ENCODE peak calls at places on chromosomes 1 and 21, in ten cellular contexts. K is Panc1; O is H4; T is left lung; W is LoVo; A is GM12865; G is uterus; X is stimulated activated CD4-positive, alpha-beta T cell treated with anti-CD3 and anti-CD28 coated beads, Interleukin-1b, Interleukin-23, amount 100 ng/mL, for 24 hours; Z is EL; D is NCI-H460. M is an unnamed sample.
A peak's percentile ranks its signal among the peaks of the same experiment; 100 is the strongest.

GRCh38 chr1:65525297-65526048 is 105.0 kb downstream of the LEPR start:
- DNase-seq in A (no peak), W (no peak), K (no peak), G (peak; percentile 15), O (no peak), D (no peak), Z (no peak), X (peak; percentile 1), T (peak; percentile 80), M (no peak)

GRCh38 chr1:109790735-109791494 is 27.2 kb upstream of the EPS8L3 start:
- DNase-seq in K (no peak), A (peak; percentile 79), W (no peak), D (no peak), Z (peak; percentile 36), T (peak; percentile 88), O (peak; percentile 71), G (peak; percentile 27), X (peak; percentile 77), M (peak; percentile 61)

GRCh38 chr1:162654915-162655620 is 22.8 kb downstream of the DDR2 start:
- DNase-seq in Z (no peak), A (no peak), X (no peak), W (no peak), G (no peak), K (no peak), T (no peak), D (no peak), O (no peak), M (no peak)

GRCh38 chr21:45638707-45639106 is 4.8 kb upstream of the PCBP3 start:
- DNase-seq in T (no peak), W (no peak), D (no peak), G (no peak), A (no peak), Z (no peak), X (no peak), K (no peak), O (peak; percentile 3), M (no peak)

GRCh38 chr1:24586970-24587820 is 31.3 kb downstream of the NCMAP start:
- DNase-seq in A (peak; percentile 72), K (peak; percentile 32), O (peak; percentile 65), X (peak; percentile 30), G (no peak), W (peak; percentile 72), D (peak; percentile 63), Z (peak; percentile 57), T (no peak), M (peak; percentile 7)

GRCh38 chr1:202005958-202006357 is 4.4 kb upstream of the ELF3 start:
- DNase-seq in W (no peak), D (no peak), X (no peak), G (no peak), O (no peak), Z (peak; percentile 37), K (no peak), T (no peak), A (no peak), M (no peak)

GRCh38 chr1:117826551-117827078 is 102.8 kb downstream of the GDAP2 start:
- DNase-seq in D (peak; percentile 20), G (no peak), K (peak; percentile 41), X (no peak), Z (peak; percentile 95), W (peak; percentile 60), O (no peak), A (no peak), T (no peak), M (no peak)

GRCh38 chr1:216461466-216461865 is 38.2 kb upstream of the USH2A start:
- DNase-seq in D (no peak), W (no peak), Z (peak; percentile 19), G (no peak), X (no peak), T (no peak), A (no peak), K (no peak), O (peak; percentile 8), M (no peak)

GRCh38 chr1:99661780-99662179 is 15.9 kb downstream of the PALMD start:
- DNase-seq in A (no peak), W (no peak), O (no peak), K (no peak), Z (no peak), X (no peak), T (no peak), D (peak; percentile 59), G (no peak), M (no peak)

GRCh38 chr1:40312238-40313205 is 4.6 kb downstream of the COL9A2 start:
- DNase-seq in Z (no peak), O (no peak), D (no peak), W (no peak), G (no peak), T (peak; percentile 90), X (no peak), K (no peak), A (peak; percentile 92), M (no peak)

GRCh38 chr1:24745711-24746582 is 700 bp downstream of the CLIC4 start:
- DNase-seq in G (peak; percentile 71), W (peak; percentile 31), O (peak; percentile 37), Z (peak; percentile 58), X (peak; percentile 13), A (peak; percentile 60), K (no peak), T (peak; percentile 87), D (peak; percentile 42), M (no peak)

GRCh38 chr1:73781257-73781656 is 416.7 kb downstream of the LRRIQ3 start:
- DNase-seq in T (no peak), K (no peak), Z (no peak), G (no peak), A (no peak), D (peak; percentile 2), X (no peak), O (peak; percentile 16), W (peak; percentile 54), M (no peak)

GRCh38 chr1:85585845-85586244 is 5.3 kb downstream of the CCN1 start:
- DNase-seq in G (no peak), O (peak; percentile 45), D (no peak), X (no peak), Z (peak; percentile 64), W (no peak), T (no peak), A (no peak), K (peak; percentile 51), M (no peak)

GRCh38 chr1:241972703-241973375 is 15.3 kb downstream of the BECN2 start:
- DNase-seq in Z (peak; percentile 61), A (no peak), D (no peak), K (no peak), O (peak; percentile 38), W (no peak), G (no peak), X (no peak), T (no peak), M (no peak)

GRCh38 chr1:26784023-26784871 is 3.5 kb upstream of the PIGV start:
- DNase-seq in O (peak; percentile 44), D (no peak), G (peak; percentile 46), Z (peak; percentile 75), X (no peak), T (no peak), W (peak; percentile 19), K (no peak), A (peak; percentile 43), M (no peak)

GRCh38 chr1:117562581-117563491 is 43.0 kb upstream of the TENT5C start:
- DNase-seq in X (no peak), D (no peak), T (no peak), O (no peak), Z (no peak), K (no peak), G (no peak), A (no peak), W (no peak), M (no peak)

GRCh38 chr21:17387030-17387617 is 125.7 kb upstream of the CXADR start:
- DNase-seq in G (peak; percentile 18), Z (peak; percentile 63), W (peak; percentile 76), K (peak; percentile 47), T (no peak), O (peak; percentile 58), X (peak; percentile 25), A (peak; percentile 68), D (peak; percentile 70), M (no peak)

GRCh38 chr1:30707412-30708360 is 15.7 kb downstream of the MATN1 start:
- DNase-seq in T (peak; percentile 83), G (peak; percentile 77), W (peak; percentile 32), X (peak; percentile 50), O (peak; percentile 63), A (peak; percentile 69), K (peak; percentile 33), Z (peak; percentile 64), D (peak; percentile 57), M (peak; percentile 21)

GRCh38 chr21:46078984-46079356 is 18.9 kb upstream of the COL6A2 start:
- DNase-seq in K (no peak), Z (no peak), O (no peak), D (no peak), T (no peak), G (no peak), X (no peak), W (no peak), A (no peak), M (no peak)

GRCh38 chr1:228416217-228416971 is at the start of gene TRIM17:
- DNase-seq in Z (peak; percentile 32), X (peak; percentile 32), A (no peak), T (no peak), W (no peak), O (no peak), G (no peak), K (no peak), D (no peak), M (no peak)

GRCh38 chr1:91732291-91732953 is 153.5 kb downstream of the TGFBR3 start:
- DNase-seq in W (peak; percentile 58), K (no peak), X (no peak), O (peak; percentile 81), T (no peak), D (peak; percentile 20), A (peak; percentile 44), G (peak; percentile 57), Z (peak; percentile 87), M (no peak)

GRCh38 chr1:54652172-54652571 is 10.6 kb downstream of the MROH7 start:
- DNase-seq in X (no peak), G (no peak), W (no peak), O (no peak), K (no peak), D (no peak), Z (no peak), T (no peak), A (no peak), M (no peak)

GRCh38 chr1:20265243-20265642 is 25.4 kb upstream of the VWA5B1 start:
- DNase-seq in W (peak; percentile 34), D (no peak), K (no peak), T (no peak), G (no peak), X (no peak), Z (no peak), A (no peak), O (no peak), M (no peak)

GRCh38 chr1:48718116-48718630 is 58.5 kb downstream of the BEND5 start:
- DNase-seq in O (no peak), Z (no peak), G (no peak), D (no peak), A (no peak), T (no peak), X (no peak), K (no peak), W (no peak), M (no peak)

GRCh38 chr1:66767590-66767989 is 15.3 kb downstream of the DYNLT5 start:
- DNase-seq in K (no peak), O (no peak), W (no peak), T (no peak), G (no peak), X (no peak), D (no peak), A (no peak), Z (no peak), M (no peak)

GRCh38 chr1:92519043-92519442 is 32.3 kb upstream of the GFI1 start:
- DNase-seq in D (no peak), W (no peak), K (no peak), O (no peak), Z (no peak), A (no peak), X (no peak), T (no peak), G (no peak), M (no peak)

GRCh38 chr1:83725735-83726360 is 273.1 kb downstream of the TTLL7 start:
- DNase-seq in T (no peak), G (no peak), O (no peak), K (no peak), D (no peak), Z (no peak), X (no peak), W (no peak), A (no peak), M (no peak)

GRCh38 chr1:64502924-64503323 is 33.0 kb downstream of the CACHD1 start:
- DNase-seq in O (no peak), A (no peak), T (no peak), W (no peak), G (no peak), D (no peak), X (no peak), Z (no peak), K (no peak), M (no peak)